ENCODE peak calls at places on chromosomes 12 and 14, in four cellular contexts. R is ovary, G is stomach, W is suprapubic skin. V is an unnamed sample.

GRCh38 chr14:24246765-24247212 is 4.4 kb upstream of the TINF2 start:
- DNase-seq in R (no peak), G (no peak), W (no peak), V (no peak)

GRCh38 chr12:101038289-101038871 is 171.7 kb downstream of the SLC5A8 start:
- DNase-seq in R (no peak), G (no peak), W (no peak), V (no peak)

GRCh38 chr12:54368709-54369596 is 4.7 kb upstream of the GPR84 start:
- DNase-seq in R (peak), G (peak), W (peak), V (peak)

GRCh38 chr14:75295061-75295461 is 16.4 kb downstream of the FOS start:
- DNase-seq in R (peak), G (peak), W (peak), V (peak)

GRCh38 chr14:57199911-57200310 is 68.8 kb downstream of the EXOC5 start:
- DNase-seq in R (no peak), G (no peak), W (no peak), V (no peak)

GRCh38 chr12:6944381-6945186 is 762 bp downstream of the C12orf57 start:
- DNase-seq in R (peak), G (peak), W (peak), V (peak)

GRCh38 chr14:95507701-95508103 is 8.7 kb downstream of the SYNE3 start:
- DNase-seq in R (no peak), G (peak), W (peak), V (no peak)

GRCh38 chr12:91777268-91777997 is 368.2 kb downstream of the BTG1 start:
- DNase-seq in R (no peak), G (no peak), W (no peak), V (no peak)

GRCh38 chr12:109452489-109452888 is 24.6 kb downstream of the KCTD10 start:
- DNase-seq in R (no peak), G (no peak), W (no peak), V (no peak)

GRCh38 chr14:20680843-20681347 is 3.5 kb upstream of the RNASE4 start:
- DNase-seq in R (no peak), G (peak), W (no peak), V (no peak)

GRCh38 chr12:5076761-5077160 is 33.1 kb downstream of the KCNA5 start:
- DNase-seq in R (no peak), G (no peak), W (no peak), V (peak)

GRCh38 chr12:59649203-59649602 is 53.4 kb downstream of the SLC16A7 start:
- DNase-seq in R (no peak), G (no peak), W (no peak), V (no peak)

GRCh38 chr12:63052696-63053095 is 98.3 kb downstream of the AVPR1A start:
- DNase-seq in R (no peak), G (no peak), W (no peak), V (no peak)

GRCh38 chr14:56216631-56217379 is 98.6 kb downstream of the PELI2 start:
- DNase-seq in R (peak), G (peak), W (no peak), V (no peak)

GRCh38 chr12:57620245-57620935 is 9.2 kb downstream of the ARHGEF25 start:
- DNase-seq in R (no peak), G (no peak), W (no peak), V (no peak)

GRCh38 chr14:91112172-91112571 is 1.7 kb upstream of the DGLUCY start:
- DNase-seq in R (no peak), G (no peak), W (no peak), V (no peak)

GRCh38 chr14:100388137-100389050 is 65.3 kb downstream of the SLC25A47 start:
- DNase-seq in R (no peak), G (no peak), W (no peak), V (no peak)

GRCh38 chr12:101935769-101936741 is 58.7 kb downstream of the DRAM1 start:
- DNase-seq in R (peak), G (no peak), W (peak), V (peak)

GRCh38 chr12:94318178-94318577 is 141.5 kb downstream of the CEP83 start:
- DNase-seq in R (no peak), G (no peak), W (no peak), V (no peak)

GRCh38 chr12:82835217-82835616 is 148.5 kb downstream of the TMTC2 start:
- DNase-seq in R (no peak), G (no peak), W (no peak), V (no peak)

GRCh38 chr12:68932123-68932700 is 759 bp downstream of the CPM start:
- DNase-seq in R (no peak), G (no peak), W (no peak), V (no peak)

GRCh38 chr12:113479578-113480335 is 8.1 kb upstream of the LHX5 start:
- DNase-seq in R (peak), G (no peak), W (no peak), V (no peak)

GRCh38 chr12:93571360-93571853 is 1.1 kb upstream of the SOCS2 start:
- DNase-seq in R (peak), G (peak), W (peak), V (peak)

GRCh38 chr14:33307691-33308369 is 369.2 kb downstream of the NPAS3 start:
- DNase-seq in R (peak), G (no peak), W (peak), V (peak)

GRCh38 chr12:2751686-2752085 is 43.1 kb upstream of the FKBP4 start:
- DNase-seq in R (no peak), G (no peak), W (no peak), V (no peak)

GRCh38 chr12:98686603-98687002 is 41.5 kb downstream of the APAF1 start:
- DNase-seq in R (no peak), G (no peak), W (no peak), V (no peak)

GRCh38 chr14:100673807-100674154 is 52.9 kb upstream of the DLK1 start:
- DNase-seq in R (no peak), G (no peak), W (no peak), V (no peak)

GRCh38 chr12:267581-268482 is 5.2 kb upstream of the SLC6A13 start:
- DNase-seq in R (no peak), G (no peak), W (no peak), V (no peak)

GRCh38 chr12:6199531-6200265 is 502 bp upstream of the CD9 start:
- DNase-seq in R (peak), G (no peak), W (no peak), V (peak)

GRCh38 chr14:49863483-49864262 is 11.1 kb upstream of the NEMF start:
- DNase-seq in R (peak), G (no peak), W (no peak), V (no peak)

GRCh38 chr12:30792648-30793499 is 38.1 kb upstream of the CAPRIN2 start:
- DNase-seq in R (no peak), G (no peak), W (no peak), V (no peak)

GRCh38 chr12:39587247-39587646 is 32.4 kb downstream of the ABCD2 start:
- DNase-seq in R (no peak), G (no peak), W (no peak), V (no peak)

GRCh38 chr12:26030371-26030770 is 71.9 kb downstream of the RASSF8 start:
- DNase-seq in R (no peak), G (no peak), W (no peak), V (no peak)

GRCh38 chr14:21997300-21997699 is 323.7 kb upstream of the OR4E1 start:
- DNase-seq in R (no peak), G (no peak), W (no peak), V (no peak)

GRCh38 chr12:8698132-8698829 is 490 bp downstream of the RIMKLB start:
- DNase-seq in R (peak), G (peak), W (peak), V (peak)

GRCh38 chr12:8696402-8697100 is 1.2 kb upstream of the RIMKLB start:
- DNase-seq in R (no peak), G (no peak), W (no peak), V (no peak)

GRCh38 chr12:8697120-8697475 is 693 bp upstream of the RIMKLB start:
- DNase-seq in R (no peak), G (no peak), W (no peak), V (no peak)

GRCh38 chr12:8698830-8699330 is 1.1 kb downstream of the RIMKLB start:
- DNase-seq in R (no peak), G (no peak), W (no peak), V (no peak)

DNA sequence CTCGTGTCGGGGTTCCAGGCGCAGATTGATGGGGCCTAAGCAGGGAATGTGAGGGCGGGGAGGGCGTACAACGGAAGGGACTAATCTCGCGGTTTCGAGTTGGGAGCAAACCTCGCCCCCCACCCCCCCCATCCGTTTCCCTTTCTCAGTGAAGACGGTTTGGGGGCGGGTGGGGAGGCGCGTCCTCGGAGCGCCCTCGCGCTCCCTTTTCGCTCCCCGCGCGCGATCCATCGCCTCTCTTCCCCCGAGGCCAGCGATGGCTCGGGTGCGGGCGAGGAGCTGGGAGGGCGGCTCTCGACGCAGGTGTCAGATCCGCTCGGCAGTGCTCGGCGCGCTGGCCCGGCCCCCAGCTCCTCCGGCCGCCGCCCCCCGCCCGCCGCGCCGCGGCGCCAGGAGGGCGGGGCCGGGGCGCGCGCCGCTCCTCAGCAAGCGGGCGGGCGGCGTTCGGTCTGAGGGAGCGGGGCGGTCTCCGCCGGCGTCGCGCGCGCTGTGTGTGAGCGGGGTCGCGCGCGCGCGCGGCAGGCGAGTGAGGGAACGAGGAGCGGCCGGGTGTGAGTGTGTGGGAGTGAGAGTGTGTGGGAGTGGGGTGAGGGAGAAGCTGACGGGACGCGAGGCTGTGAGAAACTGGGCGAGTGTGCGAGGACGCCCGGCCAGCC is at the start of gene RIMKLB:
- DNase-seq in R (peak), G (peak), W (peak), V (peak)
- TF ChIP-seq POLR2A in R (peak), G (no peak), W (no peak), V (peak)

GRCh38 chr14:68167717-68168087 is 348.1 kb downstream of the RAD51B start:
- DNase-seq in R (no peak), G (no peak), W (no peak), V (no peak)

GRCh38 chr14:68172216-68172615 is 352.6 kb downstream of the RAD51B start:
- DNase-seq in R (no peak), G (no peak), W (no peak), V (no peak)

GRCh38 chr14:68167019-68167716 is 347.6 kb downstream of the RAD51B start:
- DNase-seq in R (no peak), G (no peak), W (no peak), V (no peak)

GRCh38 chr14:68165274-68165843 is 345.8 kb downstream of the RAD51B start:
- DNase-seq in R (no peak), G (no peak), W (no peak), V (no peak)

GRCh38 chr14:68168460-68169109 is 349.0 kb downstream of the RAD51B start:
- DNase-seq in R (no peak), G (no peak), W (no peak), V (no peak)
- TF ChIP-seq EP300 in R (no peak), G (no peak), W (no peak), V (peak)

DNA sequence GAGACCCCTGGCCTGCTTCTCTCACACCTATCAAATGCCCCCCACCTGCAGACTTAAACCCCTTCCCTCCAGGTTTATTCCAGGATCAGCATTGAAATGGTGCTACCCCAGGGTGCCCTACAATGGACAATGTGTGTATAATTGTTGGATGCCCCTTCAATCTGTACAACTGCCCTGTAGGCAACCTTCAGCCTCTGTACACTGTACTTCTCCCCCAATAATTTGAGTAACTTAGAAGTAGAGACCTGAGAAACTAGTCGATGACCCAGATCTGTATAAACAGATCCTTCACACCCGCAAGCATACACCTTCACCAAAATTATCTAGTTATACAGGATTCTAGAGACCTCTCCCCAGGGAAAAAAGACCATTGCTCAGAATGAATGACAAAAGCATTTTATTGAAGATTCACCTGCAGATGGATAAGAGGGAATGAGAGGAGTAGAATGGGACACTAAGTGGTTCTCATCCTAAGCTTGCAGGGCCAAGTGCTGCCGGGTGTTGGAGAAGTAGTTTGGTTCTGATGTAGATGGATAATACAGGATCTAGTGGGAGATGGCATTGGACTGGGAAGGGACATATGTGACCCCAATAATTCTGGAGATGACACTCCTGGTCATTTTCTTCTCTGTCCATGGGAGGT is 7.6 kb downstream of the KRT4 start:
- DNase-seq in R (no peak), G (no peak), W (no peak), V (no peak)
- H3K4me3 ChIP-seq in R (no peak), G (no peak), W (no peak), V (no peak)

GRCh38 chr12:111598637-111599458 is at the start of gene ATXN2:
- DNase-seq in R (peak), G (peak), W (peak), V (peak)

GRCh38 chr12:111597731-111598636 is 1.1 kb downstream of the ATXN2 start:
- DNase-seq in R (peak), G (peak), W (peak), V (peak)

GRCh38 chr12:111600296-111600562 is 1.1 kb upstream of the ATXN2 start:
- DNase-seq in R (no peak), G (no peak), W (no peak), V (no peak)

GRCh38 chr12:111596985-111597730 is 2.0 kb downstream of the ATXN2 start:
- DNase-seq in R (peak), G (peak), W (peak), V (peak)

DNA sequence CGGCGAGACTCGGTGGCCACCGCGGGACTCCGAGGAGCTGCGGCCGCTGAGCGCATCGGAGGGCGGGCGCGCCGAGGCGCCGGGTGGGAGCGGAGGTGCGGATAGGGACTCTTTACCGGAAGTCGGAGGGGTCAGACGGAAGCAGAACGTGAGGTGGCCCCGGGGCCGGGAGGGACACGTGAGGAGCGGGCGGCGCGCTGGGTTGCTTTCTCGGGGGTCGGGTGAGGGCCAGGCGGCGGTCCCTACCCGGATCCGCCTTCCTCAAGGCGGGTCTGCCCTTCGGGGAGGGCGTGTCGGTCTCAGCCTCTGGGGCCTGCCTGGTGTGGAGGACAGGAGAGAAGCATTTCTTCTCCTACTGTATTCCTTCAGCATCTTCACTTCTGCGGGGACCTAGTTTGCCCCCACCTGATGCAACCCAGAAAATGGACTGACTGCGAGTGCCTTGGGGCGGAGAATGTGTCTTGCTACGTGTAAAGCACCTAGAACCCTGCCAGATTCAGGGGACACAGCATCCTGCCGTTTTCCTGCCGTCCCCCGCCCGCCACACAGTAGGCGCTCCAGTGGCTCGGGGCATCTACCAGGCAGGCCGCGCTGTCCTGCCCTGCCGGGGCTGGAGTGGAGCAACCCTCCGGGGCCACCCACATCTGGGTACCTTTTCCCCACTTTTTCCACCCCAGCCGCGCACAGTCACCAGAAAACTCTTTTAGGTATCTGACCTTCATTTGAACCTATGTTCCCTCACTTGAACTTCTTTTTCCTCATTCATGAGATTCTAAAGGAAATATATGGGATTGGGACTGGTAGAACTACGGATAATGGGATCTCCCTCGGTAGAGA is 562 bp upstream of the ATXN2 start:
- DNase-seq in R (peak), G (peak), W (peak), V (peak)
- TF ChIP-seq POLR2A in R (peak), G (no peak), W (no peak), V (peak)

GRCh38 chr14:89303452-89304435 is 113.3 kb downstream of the FOXN3 start:
- DNase-seq in R (peak), G (peak), W (peak), V (peak)
- TF ChIP-seq EP300 in R (no peak), G (peak), W (no peak), V (peak)

GRCh38 chr14:104116544-104117340 is 21.6 kb upstream of the KIF26A start:
- DNase-seq in R (peak), G (peak), W (peak), V (no peak)
- H3K4me3 ChIP-seq in R (peak), G (peak), W (peak), V (no peak)

GRCh38 chr12:69994593-69995222 is 169.7 kb downstream of the MYRFL start:
- DNase-seq in R (no peak), G (peak), W (no peak), V (no peak)
- TF ChIP-seq POLR2A in R (no peak), G (no peak), W (no peak), V (no peak)

GRCh38 chr12:116821291-116821690 is 60.0 kb downstream of the HRK start:
- DNase-seq in R (no peak), G (no peak), W (no peak), V (no peak)

GRCh38 chr12:116813271-116814041 is 67.8 kb downstream of the HRK start:
- DNase-seq in R (no peak), G (no peak), W (no peak), V (no peak)

GRCh38 chr12:116818341-116818856 is 62.8 kb downstream of the HRK start:
- DNase-seq in R (peak), G (peak), W (no peak), V (no peak)

GRCh38 chr12:116820077-116820656 is 61.1 kb downstream of the HRK start:
- DNase-seq in R (peak), G (no peak), W (no peak), V (no peak)

GRCh38 chr12:116818948-116819832 is 62.1 kb downstream of the HRK start:
- DNase-seq in R (peak), G (peak), W (peak), V (peak)
- TF ChIP-seq EP300 in R (peak), G (no peak), W (no peak), V (no peak)